ENCODE peak calls at places on chromosomes 2 and 18, in six cellular contexts. Q is lower lobe of right lung, B is pancreas, E is A549, Z is neural progenitor cell, T is heart right ventricle. G is an unnamed sample.

GRCh38 chr18:38420611-38421010 is 855.0 kb upstream of the CELF4 start:
- DNase-seq in Q (no peak), E (no peak), Z (no peak), B (no peak), T (no peak), G (no peak)

GRCh38 chr18:59484796-59485328 is 125.8 kb upstream of the LMAN1 start:
- DNase-seq in Q (no peak), B (no peak), E (no peak), T (no peak), Z (no peak), G (no peak)

GRCh38 chr2:654896-655295 is 22.3 kb downstream of the TMEM18 start:
- DNase-seq in T (no peak), E (no peak), Z (no peak), Q (no peak), B (no peak), G (no peak)

GRCh38 chr2:151967829-151968722 is 130.8 kb downstream of the CACNB4 start:
- DNase-seq in Z (no peak), E (no peak), Q (no peak), T (no peak), B (no peak), G (no peak)

GRCh38 chr2:75277111-75277510 is 77.8 kb upstream of the TACR1 start:
- DNase-seq in B (no peak), Q (no peak), E (peak), Z (no peak), T (no peak), G (peak)

GRCh38 chr2:185208261-185208660 is 530.3 kb upstream of the FSIP2 start:
- DNase-seq in Z (peak), Q (no peak), T (no peak), E (peak), B (peak), G (peak)

GRCh38 chr18:4264347-4264791 is 190.7 kb downstream of the DLGAP1 start:
- DNase-seq in Q (no peak), T (no peak), Z (no peak), B (no peak), E (no peak), G (no peak)

GRCh38 chr2:191318729-191319078 is 73.5 kb downstream of the MYO1B start:
- DNase-seq in E (peak), T (no peak), B (no peak), Q (no peak), Z (peak), G (no peak)

GRCh38 chr2:204977914-204978313 is 432.6 kb downstream of the PARD3B start:
- DNase-seq in E (peak), T (no peak), B (no peak), Z (peak), Q (no peak), G (no peak)

GRCh38 chr2:86025229-86025820 is 80.4 kb downstream of the POLR1A start:
- DNase-seq in Z (no peak), T (no peak), Q (no peak), B (no peak), E (peak), G (no peak)

GRCh38 chr2:128500136-128500800 is 181.6 kb upstream of the HS6ST1 start:
- DNase-seq in Z (no peak), Q (no peak), E (no peak), B (peak), T (no peak), G (no peak)

GRCh38 chr2:69918391-69918790 is 3.5 kb downstream of the MXD1 start:
- DNase-seq in Z (no peak), B (no peak), Q (no peak), T (no peak), E (no peak), G (no peak)

GRCh38 chr2:74457549-74458131 is 598 bp upstream of the WBP1 start:
- DNase-seq in Q (peak), B (peak), E (peak), Z (peak), T (peak), G (no peak)

GRCh38 chr18:23721711-23722479 is 32.6 kb downstream of the LAMA3 start:
- DNase-seq in T (no peak), B (no peak), Q (no peak), E (peak), Z (peak), G (no peak)

GRCh38 chr2:226795281-226796011 is 4.2 kb downstream of the IRS1 start:
- DNase-seq in Q (peak), B (peak), T (peak), E (no peak), Z (no peak), G (no peak)

GRCh38 chr2:2735041-2735440 is 404.0 kb upstream of the MYT1L start:
- DNase-seq in B (no peak), Q (no peak), E (no peak), Z (no peak), T (no peak), G (no peak)

GRCh38 chr18:69946608-69947155 is 991 bp downstream of the CD226 start:
- DNase-seq in Z (no peak), Q (no peak), E (no peak), B (no peak), T (no peak), G (no peak)

GRCh38 chr18:35635171-35635570 is 53.6 kb downstream of the GALNT1 start:
- DNase-seq in Z (no peak), B (no peak), T (no peak), Q (no peak), E (no peak), G (peak)

GRCh38 chr18:24991661-24992060 is 360.3 kb downstream of the ZNF521 start:
- DNase-seq in E (no peak), T (no peak), Z (no peak), Q (no peak), B (no peak), G (no peak)

GRCh38 chr18:74450626-74451025 is 6.5 kb downstream of the DIPK1C start:
- DNase-seq in B (no peak), Q (no peak), E (no peak), Z (no peak), T (peak), G (no peak)

DNA sequence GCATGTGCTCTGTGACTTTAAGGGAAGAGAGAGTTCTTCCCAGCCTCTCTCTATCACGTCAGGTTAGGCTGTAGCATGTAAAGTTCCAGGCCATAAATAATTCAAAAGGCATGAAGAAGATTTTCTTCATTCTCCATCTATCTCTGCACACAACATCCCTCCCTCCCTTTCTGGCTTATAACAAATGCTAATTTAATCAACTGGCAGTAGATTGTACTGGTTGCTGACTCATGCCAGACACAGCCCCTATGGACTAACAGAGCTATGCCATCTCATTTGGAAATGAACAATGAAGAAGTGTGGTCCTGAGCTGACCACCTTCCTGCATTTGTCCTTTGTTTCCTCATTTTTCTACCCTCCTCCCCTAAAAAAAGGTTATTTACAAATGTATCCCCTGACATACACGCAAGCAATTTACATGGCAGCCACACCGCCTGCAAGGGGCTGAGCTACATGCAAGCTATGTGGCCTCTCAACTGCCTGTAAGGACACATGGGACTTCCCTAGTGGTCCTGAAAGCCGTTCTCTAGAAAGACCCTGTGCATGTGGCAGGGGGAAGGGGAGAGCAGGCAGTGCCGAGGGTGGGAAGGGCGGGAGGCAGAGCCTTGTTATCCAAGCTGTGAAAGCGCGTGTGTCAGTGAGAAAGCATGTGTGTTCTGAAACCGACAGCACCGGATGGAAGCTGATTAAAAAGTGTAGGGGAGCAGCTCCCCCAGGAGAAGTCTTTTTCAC is 90.9 kb upstream of the KLF7 start:
- DNase-seq in T (no peak), Q (no peak), E (no peak), B (no peak), Z (no peak), G (no peak)
- H3K4me3 ChIP-seq in T (no peak), Q (no peak), E (no peak), B (no peak), Z (no peak), G (no peak)

DNA sequence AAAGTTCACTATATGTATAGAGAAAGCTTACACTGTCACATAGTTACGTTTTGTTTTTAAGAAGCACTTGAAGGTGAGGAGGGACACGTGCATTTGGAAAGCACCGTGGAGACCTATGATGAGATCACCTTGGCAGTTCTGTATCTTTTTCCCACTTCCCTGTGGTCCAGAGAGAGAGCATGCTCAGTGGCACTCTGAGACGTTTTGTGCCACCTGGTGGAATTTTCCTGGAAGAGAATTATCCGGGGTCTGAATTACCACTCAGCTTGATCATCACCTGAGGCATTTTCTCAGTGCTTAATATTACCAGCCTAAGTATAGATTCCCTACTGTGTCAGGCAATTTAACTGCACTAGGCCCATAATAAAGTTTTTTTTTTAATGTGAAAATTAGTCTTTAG is 469.4 kb upstream of the SMIM21 start:
- DNase-seq in T (no peak), Q (no peak), B (no peak), Z (peak), E (peak), G (no peak)
- TF ChIP-seq CTCF in T (no peak), Q (no peak), B (no peak), Z (peak), E (peak), G (peak)

GRCh38 chr18:8799593-8799992 is 94.2 kb downstream of the MTCL1 start:
- DNase-seq in T (no peak), Q (no peak), E (no peak), B (no peak), Z (no peak), G (no peak)

GRCh38 chr18:8801263-8801901 is 96.0 kb downstream of the MTCL1 start:
- DNase-seq in B (no peak), Z (no peak), T (no peak), Q (no peak), E (peak), G (no peak)

GRCh38 chr18:8800041-8800441 is 94.7 kb downstream of the MTCL1 start:
- DNase-seq in T (no peak), Q (no peak), Z (no peak), E (no peak), B (peak), G (no peak)

GRCh38 chr18:8800876-8801262 is 95.5 kb downstream of the MTCL1 start:
- DNase-seq in E (peak), Z (peak), T (no peak), B (no peak), Q (no peak), G (no peak)

DNA sequence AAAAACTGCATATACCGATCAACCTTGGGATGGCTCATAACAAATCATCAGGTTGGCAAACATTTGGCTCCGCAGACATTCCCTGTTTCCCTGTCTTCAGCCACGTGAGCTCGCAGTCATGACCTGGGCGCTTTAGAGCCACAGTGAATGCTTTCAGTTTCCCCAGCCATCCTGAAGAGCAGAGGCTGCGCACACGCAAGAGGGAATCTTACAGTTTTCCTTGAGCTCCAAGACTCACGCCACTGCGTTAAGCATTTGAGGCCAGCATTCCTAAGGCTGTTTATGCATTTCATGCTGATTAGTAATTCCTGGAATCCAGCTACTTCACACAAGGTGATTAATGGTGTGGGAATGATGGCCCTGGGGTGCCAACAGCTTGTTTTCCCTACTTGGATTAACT is 95.1 kb downstream of the MTCL1 start:
- DNase-seq in Q (no peak), Z (peak), B (no peak), E (peak), T (no peak), G (peak)
- H3K4me3 ChIP-seq in Q (no peak), Z (no peak), B (no peak), E (no peak), T (no peak), G (peak)

DNA sequence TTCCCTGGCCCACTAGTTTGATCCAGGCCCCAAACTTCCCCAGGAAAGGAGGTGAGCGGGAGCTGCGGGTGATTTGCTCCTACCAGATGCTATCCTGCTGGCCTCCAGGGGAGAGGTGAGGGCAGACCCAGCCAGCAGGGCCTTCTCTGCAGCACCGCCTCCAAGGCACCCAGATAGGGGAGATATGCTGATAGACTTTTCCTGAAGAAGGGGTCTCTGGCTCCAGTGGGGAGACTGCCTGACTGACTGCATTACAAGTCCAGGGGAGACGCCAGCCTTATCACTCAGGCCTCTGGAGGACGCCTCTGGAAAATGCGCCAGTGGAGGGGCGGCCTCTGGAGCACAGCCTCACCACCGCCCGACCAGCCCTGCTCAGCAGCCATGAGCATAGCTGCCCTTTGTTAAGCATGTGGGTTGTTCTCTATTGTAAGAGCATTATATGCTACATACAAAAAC is 60.6 kb upstream of the SMAD7 start:
- DNase-seq in T (no peak), E (no peak), Z (no peak), B (no peak), Q (peak), G (no peak)
- TF ChIP-seq CTCF in T (no peak), E (no peak), Z (no peak), B (no peak), Q (no peak), G (no peak)

GRCh38 chr18:9751371-9752031 is 43.4 kb downstream of the RAB31 start:
- DNase-seq in T (no peak), E (no peak), Z (no peak), Q (no peak), B (no peak), G (no peak)
- H3K4me3 ChIP-seq in T (no peak), E (no peak), Z (no peak), Q (no peak), B (no peak), G (no peak)

DNA sequence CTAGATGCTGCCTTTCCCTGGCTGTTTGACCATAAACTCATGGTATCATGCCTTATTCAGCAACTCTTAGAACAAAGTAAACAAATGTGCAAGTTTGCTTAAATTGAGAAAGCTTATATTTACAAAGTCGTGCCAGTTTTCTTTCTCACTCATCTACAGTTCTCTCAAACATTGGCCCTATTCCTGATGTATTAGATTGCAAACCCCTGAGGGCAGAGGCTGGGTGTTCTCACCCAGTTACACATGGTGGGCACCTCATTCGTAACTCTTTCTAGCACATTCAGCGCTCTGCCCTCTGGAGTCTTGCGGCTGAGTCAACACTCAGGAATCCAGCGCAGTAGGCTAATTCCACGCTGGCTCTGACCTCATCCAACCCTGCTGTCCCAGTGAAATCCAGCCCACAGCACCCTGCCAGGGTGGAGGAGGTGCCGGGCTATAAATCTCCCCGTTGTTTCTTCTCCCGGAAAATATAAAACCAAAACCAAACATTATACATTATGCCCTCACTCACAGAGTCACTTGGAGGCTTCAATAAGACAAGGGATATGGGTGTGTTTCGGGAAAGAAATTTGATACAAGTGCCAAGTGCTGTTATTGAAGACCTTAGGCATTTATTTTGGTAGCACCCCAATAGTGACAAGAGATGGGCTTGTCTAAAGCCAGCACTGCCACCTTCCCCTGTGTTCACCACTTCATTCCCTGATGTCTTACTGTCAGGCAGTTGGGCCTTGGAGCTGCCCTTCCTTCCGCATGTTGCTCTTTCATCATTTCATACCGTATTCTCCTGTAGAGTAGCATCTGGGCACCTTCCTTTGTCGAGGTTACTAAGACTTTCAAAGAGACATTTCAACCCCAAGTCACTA is 287.4 kb downstream of the PRKCE start:
- DNase-seq in Z (peak), Q (peak), T (peak), E (peak), B (peak), G (peak)
- TF ChIP-seq CTCF in Z (no peak), Q (peak), T (no peak), E (no peak), B (no peak), G (no peak)

G was measured in epithelial cell of proximal tubule.